ENCODE peak calls at places on chromosomes 16 and 17, in seven cellular contexts. P is substantia nigra; Z is GM03348; W is Daoy; U is stimulated activated CD4-positive, alpha-beta T cell treated with anti-CD3 and anti-CD28 coated beads, Interleukin-4, amount 100 ng/mL, for 4 hours; T is activated T-cell treated with anti-CD3 and anti-CD28 coated beads for 48 hours; K is NCI-H524. L is an unnamed sample.
A peak's percentile ranks its signal among the peaks of the same experiment; 100 is the strongest.

GRCh38 chr16:66247516-66248089 is 118.9 kb upstream of the CDH5 start:
- DNase-seq in P (no peak), Z (peak; percentile 61), W (peak; percentile 33), U (no peak), T (no peak), K (no peak), L (peak; percentile 48)

GRCh38 chr17:16269658-16270057 is 52.6 kb downstream of the PIGL start:
- DNase-seq in P (no peak), Z (peak; percentile 77), W (no peak), U (no peak), T (no peak), K (no peak), L (peak; percentile 69)

GRCh38 chr16:19860146-19861030 is 24.3 kb downstream of the GPRC5B start:
- DNase-seq in P (no peak), Z (no peak), W (peak; percentile 82), U (no peak), T (no peak), K (no peak), L (peak; percentile 69)

GRCh38 chr16:11238272-11239202 is 17.5 kb downstream of the SOCS1 start:
- DNase-seq in P (no peak), Z (no peak), W (no peak), U (no peak), T (no peak), K (no peak), L (no peak)

GRCh38 chr17:1635675-1636465 is 7.2 kb upstream of the SLC43A2 start:
- DNase-seq in P (no peak), Z (no peak), W (no peak), U (no peak), T (no peak), K (no peak), L (no peak)

GRCh38 chr17:4969551-4970231 is 2.1 kb upstream of the SPAG7 start:
- DNase-seq in P (no peak), Z (no peak), W (no peak), U (no peak), T (peak; percentile 35), K (no peak), L (peak; percentile 58)

GRCh38 chr17:55699178-55699865 is 23.3 kb downstream of the TMEM100 start:
- DNase-seq in P (no peak), Z (no peak), W (no peak), U (no peak), T (no peak), K (peak; percentile 5), L (no peak)

GRCh38 chr16:67237396-67238277 is 9.6 kb downstream of the FHOD1 start:
- DNase-seq in P (no peak), Z (no peak), W (no peak), U (no peak), T (no peak), K (no peak), L (no peak)

GRCh38 chr17:37774508-37774907 is 29.6 kb upstream of the HNF1B start:
- DNase-seq in P (no peak), Z (no peak), W (no peak), U (no peak), T (peak; percentile 21), K (no peak), L (no peak)

GRCh38 chr16:86919073-86919472 is 340.7 kb downstream of the FOXL1 start:
- DNase-seq in P (no peak), Z (no peak), W (no peak), U (no peak), T (no peak), K (no peak), L (no peak)

GRCh38 chr16:4866586-4866985 is 19.3 kb downstream of the UBN1 start:
- DNase-seq in P (no peak), Z (no peak), W (no peak), U (no peak), T (no peak), K (no peak), L (no peak)

GRCh38 chr16:11359370-11359769 is 14.1 kb downstream of the RMI2 start:
- DNase-seq in P (no peak), Z (no peak), W (peak; percentile 72), U (no peak), T (no peak), K (no peak), L (peak; percentile 67)

GRCh38 chr16:21989141-21989540 is 11.8 kb downstream of the PDZD9 start:
- DNase-seq in P (no peak), Z (peak; percentile 36), W (no peak), U (no peak), T (no peak), K (no peak), L (peak; percentile 57)

L was measured in adipocyte.